ENCODE peak calls at places on chromosomes 1 and 21, in six cellular contexts. K, W, Y, G, I and E are unnamed samples. For H3K4me1, the result is how much of the 10 kb centered on the place peaks cover.

GRCh38 chr1:174938306-174939000 is 61.3 kb upstream of the CACYBP start:
- DNase-seq in Y (no peak), G (no peak), K (no peak), W (no peak), I (no peak), E (no peak)

GRCh38 chr1:64950284-64950809 is 16.0 kb downstream of the JAK1 start:
- DNase-seq in W (no peak), I (no peak), Y (no peak), G (no peak), K (no peak), E (no peak)

GRCh38 chr1:50378757-50379156 is 44.5 kb downstream of the DMRTA2 start:
- DNase-seq in I (no peak), Y (no peak), G (no peak), K (no peak), W (no peak), E (no peak)

GRCh38 chr1:44359234-44359937 is 4.3 kb upstream of the ERI3 start:
- DNase-seq in W (no peak), G (no peak), I (no peak), K (no peak), Y (no peak), E (no peak)

GRCh38 chr1:175725684-175726083 is 17.7 kb downstream of the TNR start:
- DNase-seq in I (no peak), Y (no peak), G (no peak), K (no peak), W (no peak), E (no peak)

GRCh38 chr1:175221548-175222175 is 29.1 kb upstream of the KIAA0040 start:
- DNase-seq in Y (no peak), I (peak), W (no peak), G (no peak), K (no peak), E (peak)

GRCh38 chr1:160789051-160789701 is 6.8 kb upstream of the LY9 start:
- DNase-seq in I (no peak), K (no peak), Y (no peak), W (no peak), G (no peak), E (no peak)

GRCh38 chr1:201652180-201652579 is 113.3 kb downstream of the NAV1 start:
- DNase-seq in G (no peak), Y (no peak), I (no peak), K (no peak), W (no peak), E (no peak)

GRCh38 chr1:203202431-203203245 is 16.1 kb upstream of the CHI3L1 start:
- DNase-seq in G (no peak), I (peak), W (no peak), K (no peak), Y (peak), E (peak)

GRCh38 chr1:94522304-94522703 is 19.3 kb downstream of the F3 start:
- DNase-seq in W (no peak), G (no peak), Y (no peak), K (no peak), I (no peak), E (no peak)

GRCh38 chr1:78101514-78101913 is 55.7 kb downstream of the GIPC2 start:
- DNase-seq in W (no peak), K (no peak), I (peak), G (peak), Y (no peak), E (peak)

GRCh38 chr1:205314986-205315618 is 6.4 kb downstream of the NUAK2 start:
- DNase-seq in G (no peak), K (no peak), Y (no peak), I (no peak), W (no peak), E (no peak)

GRCh38 chr1:80171101-80171500 is 1164.6 kb upstream of the ADGRL4 start:
- DNase-seq in G (no peak), K (no peak), Y (no peak), I (peak), W (no peak), E (no peak)

GRCh38 chr1:64896546-64896945 is 69.8 kb downstream of the JAK1 start:
- DNase-seq in W (no peak), K (no peak), I (no peak), Y (no peak), G (no peak), E (no peak)

GRCh38 chr1:19437911-19438310 is 47.4 kb downstream of the CAPZB start:
- DNase-seq in W (no peak), Y (peak), K (peak), G (no peak), I (peak), E (peak)

GRCh38 chr21:26844258-26845065 is 747 bp downstream of the ADAMTS1 start:
- DNase-seq in W (peak), Y (no peak), I (peak), K (peak), G (no peak), E (peak)

GRCh38 chr1:161427733-161428516 is 60.2 kb upstream of the CFAP126 start:
- DNase-seq in K (no peak), W (no peak), G (peak), Y (no peak), I (no peak), E (no peak)

GRCh38 chr1:8347635-8348034 is 29.7 kb downstream of the SLC45A1 start:
- DNase-seq in Y (no peak), I (no peak), K (peak), W (no peak), G (no peak), E (no peak)

GRCh38 chr1:89865498-89866385 is 44.9 kb downstream of the LRRC8D start:
- DNase-seq in Y (no peak), G (no peak), K (no peak), W (no peak), I (no peak), E (no peak)

GRCh38 chr1:168468042-168468809 is 75.6 kb downstream of the XCL2 start:
- DNase-seq in Y (no peak), I (no peak), K (no peak), W (no peak), G (no peak), E (no peak)

GRCh38 chr1:55478742-55479141 is 263.6 kb upstream of the USP24 start:
- DNase-seq in W (no peak), Y (no peak), K (no peak), I (no peak), G (no peak), E (no peak)

GRCh38 chr1:176479920-176480319 is 16.9 kb downstream of the PAPPA2 start:
- DNase-seq in W (no peak), G (no peak), Y (no peak), K (peak), I (no peak), E (no peak)

GRCh38 chr1:240455228-240455821 is 156.6 kb downstream of the GREM2 start:
- DNase-seq in Y (no peak), G (no peak), K (no peak), W (no peak), I (no peak), E (no peak)

GRCh38 chr21:34878501-34878900 is 170.6 kb downstream of the RUNX1 start:
- DNase-seq in W (no peak), Y (peak), I (no peak), K (no peak), G (no peak), E (no peak)

GRCh38 chr21:9839011-9839661 is 682.2 kb upstream of the TPTE start:
- DNase-seq in G (no peak), K (peak), Y (no peak), I (no peak), W (peak), E (peak)

GRCh38 chr21:33373451-33373850 is 29.8 kb upstream of the IFNGR2 start:
- DNase-seq in G (no peak), I (no peak), W (no peak), Y (no peak), K (no peak), E (no peak)

GRCh38 chr1:58976294-58976693 is 192.4 kb upstream of the JUN start:
- DNase-seq in I (no peak), W (no peak), K (no peak), Y (no peak), G (no peak), E (no peak)

GRCh38 chr1:78483903-78484302 is 6.9 kb upstream of the PTGFR start:
- DNase-seq in Y (no peak), K (peak), W (no peak), I (no peak), G (no peak), E (no peak)

GRCh38 chr1:183783896-183784637 is 20.9 kb upstream of the RGL1 start:
- DNase-seq in W (peak), G (no peak), Y (no peak), I (peak), K (peak), E (peak)

GRCh38 chr1:61215676-61216289 is 133.4 kb downstream of the NFIA start:
- DNase-seq in Y (no peak), K (no peak), G (no peak), I (no peak), W (peak), E (no peak)

GRCh38 chr1:20829946-20830345 is 42.8 kb upstream of the HP1BP3 start:
- DNase-seq in K (no peak), Y (no peak), W (no peak), G (no peak), I (no peak), E (no peak)

GRCh38 chr1:201693887-201694614 is 134.9 kb upstream of the IPO9 start:
- DNase-seq in K (no peak), Y (no peak), I (no peak), W (no peak), G (no peak), E (peak)

GRCh38 chr1:247368501-247368900 is 36.8 kb upstream of the ZNF496 start:
- DNase-seq in K (no peak), I (no peak), G (no peak), Y (no peak), W (no peak), E (no peak)

GRCh38 chr1:202649553-202650392 is 60.5 kb downstream of the SYT2 start:
- DNase-seq in G (no peak), W (no peak), K (no peak), Y (no peak), I (no peak), E (no peak)

GRCh38 chr1:147247656-147248238 is 5.3 kb downstream of the CHD1L start:
- DNase-seq in I (no peak), W (no peak), G (no peak), Y (no peak), K (no peak), E (no peak)

GRCh38 chr1:173436831-173437428 is 40.2 kb upstream of the PRDX6 start:
- DNase-seq in I (no peak), K (no peak), G (no peak), Y (no peak), W (no peak), E (no peak)

GRCh38 chr1:196861429-196861828 is 26.4 kb upstream of the CFHR4 start:
- DNase-seq in I (no peak), W (no peak), Y (no peak), K (no peak), G (no peak), E (no peak)

DNA sequence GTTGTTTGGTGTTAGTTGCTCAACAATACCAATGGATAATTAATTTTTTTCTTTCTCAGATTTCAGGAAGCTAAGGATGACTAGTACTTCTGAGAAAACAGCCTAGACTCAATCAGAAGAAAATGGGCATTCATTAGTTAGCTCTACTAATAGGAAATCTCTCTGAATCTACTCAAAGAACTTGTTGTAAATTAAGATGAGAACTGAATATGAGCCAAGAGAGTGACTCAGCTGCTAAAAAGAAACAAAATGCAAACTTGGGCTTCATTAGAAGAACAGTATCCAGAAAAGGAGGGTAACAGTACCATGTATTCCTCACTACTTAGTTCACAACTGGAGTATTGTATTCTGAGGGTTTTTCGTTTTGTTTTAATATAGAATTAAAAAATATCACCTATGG is 12.5 kb downstream of the FOXJ3 start:
- DNase-seq in W (no peak), K (no peak), G (no peak), Y (no peak), I (no peak), E (no peak)
- H3K27ac ChIP-seq in W (no peak), K (no peak), G (no peak), Y (no peak), I (peak), E (no peak)

GRCh38 chr1:13855554-13855953 is 155.6 kb downstream of the PRDM2 start:
- DNase-seq in Y (no peak), I (no peak), W (no peak), K (no peak), G (no peak), E (no peak)
- H3K4me3 ChIP-seq in Y (no peak), I (no peak), W (no peak), K (no peak), G (no peak), E (no peak)

GRCh38 chr1:46804926-46805325 is 6.1 kb downstream of the CYP4B1 start:
- DNase-seq in K (no peak), I (no peak), Y (no peak), W (no peak), G (no peak), E (no peak)

GRCh38 chr1:46806196-46807020 is 7.6 kb downstream of the CYP4B1 start:
- DNase-seq in K (no peak), G (no peak), I (peak), W (no peak), Y (peak), E (peak)

GRCh38 chr1:46805755-46806154 is 6.9 kb downstream of the CYP4B1 start:
- DNase-seq in Y (no peak), I (no peak), K (no peak), W (no peak), G (no peak), E (no peak)

GRCh38 chr1:46809071-46809470 is 10.2 kb downstream of the CYP4B1 start:
- DNase-seq in K (no peak), W (no peak), G (no peak), I (no peak), Y (no peak), E (no peak)

GRCh38 chr1:46807046-46807972 is 8.5 kb downstream of the CYP4B1 start:
- DNase-seq in G (no peak), I (no peak), Y (peak), K (no peak), W (no peak), E (no peak)
- H3K4me1 ChIP-seq in G (under half), I (under half), Y (under half), K (under half), W (under half), E (under half)

DNA sequence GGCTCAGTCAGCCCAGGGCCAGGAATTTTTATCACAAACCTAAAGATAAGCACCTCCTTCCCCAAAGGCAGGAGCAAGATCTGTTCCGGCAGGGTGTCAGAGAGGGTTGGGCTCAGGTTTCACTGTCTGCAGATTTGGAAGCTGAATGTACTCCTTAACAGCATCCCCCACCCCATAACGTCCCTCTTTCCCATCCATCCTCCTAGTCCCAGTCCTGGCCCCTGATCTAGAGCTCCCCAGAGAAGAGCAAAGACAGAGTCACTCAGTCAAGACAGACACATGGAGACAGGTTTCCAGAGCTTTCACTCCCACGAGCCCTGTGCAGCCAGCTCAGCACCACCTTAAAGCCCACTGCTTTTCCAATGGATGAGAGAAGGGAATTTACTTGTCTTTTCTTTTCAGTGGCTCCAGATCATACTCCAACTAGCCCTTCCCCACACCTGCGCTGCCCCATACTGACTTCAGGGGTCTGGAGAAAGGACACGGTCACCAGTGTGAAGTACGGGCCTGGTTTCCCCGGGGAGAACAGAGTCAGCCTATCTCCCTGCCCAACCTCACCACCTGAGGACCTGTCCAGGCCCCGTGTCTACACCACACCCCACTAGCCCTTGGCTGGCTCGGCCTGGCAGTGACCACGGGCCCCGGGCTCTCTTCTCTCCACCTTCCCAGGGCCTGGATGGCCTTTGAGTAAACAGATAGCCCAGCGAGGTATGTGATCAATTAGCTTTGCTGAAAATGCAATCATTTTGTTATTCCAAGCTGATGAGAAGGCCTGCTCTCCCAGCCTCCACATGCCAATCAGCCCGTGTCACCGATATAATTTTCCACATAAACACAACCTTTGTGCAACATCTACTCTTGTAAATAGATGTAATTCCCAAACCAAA is 249.1 kb downstream of the FOXD2 start:
- DNase-seq in Y (peak), G (no peak), W (no peak), K (no peak), I (no peak), E (no peak)
- H3K27ac ChIP-seq in Y (no peak), G (no peak), W (no peak), K (no peak), I (no peak), E (no peak)

GRCh38 chr1:27011058-27011764 is 1.4 kb downstream of the TENT5B start:
- DNase-seq in Y (no peak), G (peak), K (peak), W (no peak), I (no peak), E (peak)
- H3K4me3 ChIP-seq in Y (peak), G (no peak), K (peak), W (no peak), I (peak), E (peak)

DNA sequence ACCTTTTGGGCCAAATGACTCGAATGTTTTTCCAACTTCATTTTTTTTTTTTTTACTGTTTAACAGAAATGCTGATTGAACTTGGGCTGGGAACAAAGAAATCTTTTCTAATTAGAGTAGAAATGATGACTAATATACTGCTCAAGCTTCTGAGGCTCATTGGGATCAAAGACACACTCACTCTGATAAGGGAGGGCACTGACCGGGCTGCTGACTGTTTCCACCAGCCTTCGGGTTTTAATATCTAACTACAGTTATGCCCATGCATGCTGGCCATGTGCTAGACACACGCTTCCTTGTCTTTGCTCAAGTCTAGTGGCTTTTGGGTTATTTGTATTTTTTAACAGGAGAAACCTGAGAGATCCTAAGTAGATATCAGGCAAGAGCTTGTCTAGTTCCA is 16.8 kb downstream of the ZBTB18 start:
- DNase-seq in Y (no peak), W (no peak), I (no peak), K (no peak), G (no peak), E (no peak)
- H3K4me1 ChIP-seq in Y (under half), W (under half), I (under half), K (under half), G (under half), E (under half)

GRCh38 chr21:36640260-36641244 is 58.4 kb upstream of the SIM2 start:
- DNase-seq in G (no peak), W (no peak), K (no peak), Y (no peak), I (no peak), E (no peak)
- H3K27ac ChIP-seq in G (no peak), W (no peak), K (no peak), Y (no peak), I (no peak), E (no peak)

GRCh38 chr1:244163131-244163530 is 112.0 kb downstream of the ZBTB18 start:
- DNase-seq in G (no peak), K (no peak), Y (no peak), I (no peak), W (no peak), E (no peak)

GRCh38 chr1:244164563-244164890 is 113.4 kb downstream of the ZBTB18 start:
- DNase-seq in K (no peak), Y (no peak), G (no peak), I (no peak), W (no peak), E (no peak)

GRCh38 chr1:244165701-244166100 is 114.6 kb downstream of the ZBTB18 start:
- DNase-seq in K (no peak), G (no peak), Y (no peak), W (no peak), I (no peak), E (no peak)

GRCh38 chr1:244165021-244165420 is 113.9 kb downstream of the ZBTB18 start:
- DNase-seq in Y (no peak), G (no peak), I (no peak), W (no peak), K (no peak), E (no peak)

GRCh38 chr1:244163861-244164562 is 112.9 kb downstream of the ZBTB18 start:
- DNase-seq in Y (no peak), G (peak), W (no peak), I (peak), K (no peak), E (no peak)
- H3K4me3 ChIP-seq in Y (no peak), G (peak), W (no peak), I (no peak), K (no peak), E (no peak)